ENCODE peak calls at places on chromosome 18, in six cellular contexts. L is breast epithelium, G is AG04450, R is ovary, I is prostate gland, X is iPS DF 6.9. C is an unnamed sample.
A peak's percentile ranks its signal among the peaks of the same experiment; 100 is the strongest.

GRCh38 chr18:44870631-44871502 is 190.2 kb downstream of the SETBP1 start:
- DNase-seq in L (no peak), G (no peak), R (no peak), I (peak; percentile 54), X (no peak), C (no peak)

GRCh38 chr18:77108821-77109692 is 23.5 kb downstream of the MBP start:
- DNase-seq in L (no peak), G (no peak), R (no peak), I (no peak), X (no peak), C (no peak)

GRCh38 chr18:79918089-79919011 is 33.1 kb downstream of the SLC66A2 start:
- DNase-seq in L (no peak), G (no peak), R (peak; percentile 13), I (peak; percentile 2), X (no peak), C (no peak)

GRCh38 chr18:9421096-9421495 is 54.2 kb upstream of the RALBP1 start:
- DNase-seq in L (no peak), G (no peak), R (no peak), I (no peak), X (no peak), C (no peak)

GRCh38 chr18:50849448-50849847 is 29.5 kb upstream of the ME2 start:
- DNase-seq in L (no peak), G (no peak), R (no peak), I (no peak), X (no peak), C (no peak)

GRCh38 chr18:79283341-79283879 is 112.3 kb upstream of the NFATC1 start:
- DNase-seq in L (no peak), G (no peak), R (no peak), I (no peak), X (no peak), C (no peak)

GRCh38 chr18:10128906-10129305 is 215.1 kb downstream of the VAPA start:
- DNase-seq in L (no peak), G (no peak), R (no peak), I (no peak), X (no peak), C (no peak)

GRCh38 chr18:43780782-43781340 is 503.6 kb upstream of the SYT4 start:
- DNase-seq in L (no peak), G (no peak), R (no peak), I (no peak), X (no peak), C (no peak)

GRCh38 chr18:75244336-75244735 is 33.7 kb downstream of the TSHZ1 start:
- DNase-seq in L (no peak), G (no peak), R (no peak), I (peak; percentile 42), X (peak; percentile 2), C (peak; percentile 28)

GRCh38 chr18:26911840-26912239 is 46.3 kb upstream of the AQP4 start:
- DNase-seq in L (no peak), G (no peak), R (no peak), I (no peak), X (no peak), C (no peak)

GRCh38 chr18:9706081-9706935 is 1.8 kb upstream of the RAB31 start:
- DNase-seq in L (no peak), G (no peak), R (no peak), I (no peak), X (no peak), C (no peak)

DNA sequence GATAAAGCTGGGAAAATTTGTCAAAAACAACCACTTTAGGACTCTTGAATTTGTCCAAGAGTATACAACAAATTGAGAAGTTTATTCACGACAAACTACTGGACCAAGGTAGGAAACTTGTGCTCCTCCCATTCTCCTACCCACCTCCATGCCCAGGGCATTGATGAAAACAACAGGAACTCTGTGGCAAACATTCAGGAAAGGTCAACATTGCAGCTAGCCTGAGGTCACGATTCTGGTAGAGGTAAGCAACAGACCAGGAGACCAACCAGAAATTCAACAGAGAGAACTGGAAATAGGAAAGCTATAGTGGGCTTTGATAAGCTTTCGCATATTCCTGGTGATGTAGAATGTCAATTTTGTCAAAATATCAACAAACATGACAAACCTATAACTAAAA is 209.1 kb upstream of the CTAGE1 start:
- DNase-seq in L (no peak), G (no peak), R (no peak), I (no peak), X (no peak), C (no peak)
- H3K9me3 ChIP-seq in L (no peaks in the 10 kb centered on the region), G (no peaks in the 10 kb centered on the region), R (no peaks in the 10 kb centered on the region), I (no peaks in the 10 kb centered on the region), X (no peaks in the 10 kb centered on the region), C (peaks cover 2% of the 10 kb centered on the region)

GRCh38 chr18:14925281-14925709 is 177.3 kb downstream of the ANKRD30B start:
- DNase-seq in L (no peak), G (no peak), R (no peak), I (no peak), X (no peak), C (no peak)
- H3K9me3 ChIP-seq in L (no peaks in the 10 kb centered on the region), G (peaks cover 51% of the 10 kb centered on the region), R (no peaks in the 10 kb centered on the region), I (no peaks in the 10 kb centered on the region), X (no peaks in the 10 kb centered on the region), C (no peaks in the 10 kb centered on the region)

GRCh38 chr18:36229188-36229587 is 41.9 kb downstream of the MOCOS start:
- DNase-seq in L (no peak), G (no peak), R (no peak), I (no peak), X (no peak), C (no peak)
- H3K9me3 ChIP-seq in L (peaks cover 29% of the 10 kb centered on the region), G (peaks cover 4% of the 10 kb centered on the region), R (no peaks in the 10 kb centered on the region), I (no peaks in the 10 kb centered on the region), X (no peaks in the 10 kb centered on the region), C (no peaks in the 10 kb centered on the region)

GRCh38 chr18:72566327-72566726 is 22.2 kb upstream of the CBLN2 start:
- DNase-seq in L (no peak), G (no peak), R (no peak), I (no peak), X (no peak), C (no peak)
- H3K9me3 ChIP-seq in L (no peaks in the 10 kb centered on the region), G (no peaks in the 10 kb centered on the region), R (no peaks in the 10 kb centered on the region), I (no peaks in the 10 kb centered on the region), X (no peaks in the 10 kb centered on the region), C (no peaks in the 10 kb centered on the region)